ENCODE peak calls at places on chromosomes 4 and X, in five cellular contexts. L is CD4-positive, alpha-beta T cell; F is heart right ventricle; B is uterus; P is lower lobe of right lung. C is an unnamed sample.

GRCh38 chr4:156779774-156780173 is 191.8 kb downstream of the PDGFC start:
- DNase-seq in P (no peak), L (no peak), F (no peak), B (no peak), C (no peak)

GRCh38 chrX:14920196-14920595 is 47.0 kb downstream of the MOSPD2 start:
- DNase-seq in L (no peak), P (no peak), F (no peak), B (no peak), C (no peak)

GRCh38 chr4:176261018-176261417 is 8.0 kb downstream of the ASB5 start:
- DNase-seq in L (no peak), P (no peak), B (no peak), F (no peak), C (no peak)

GRCh38 chr4:14908635-14909034 is 93.6 kb upstream of the CPEB2 start:
- DNase-seq in P (no peak), F (no peak), B (no peak), L (no peak), C (no peak)

GRCh38 chr4:77001907-77002306 is 52.4 kb downstream of the SEPTIN11 start:
- DNase-seq in P (no peak), B (no peak), F (no peak), L (no peak), C (no peak)

GRCh38 chrX:115324194-115324593 is 34.7 kb downstream of the LUZP4 start:
- DNase-seq in F (peak; percentile 6), B (peak; percentile 36), L (no peak), P (peak; percentile 56), C (no peak)

GRCh38 chr4:40199999-40200880 is 3.4 kb downstream of the RHOH start:
- DNase-seq in P (no peak), L (peak; percentile 39), F (no peak), B (peak; percentile 28), C (no peak)

GRCh38 chr4:7013171-7013570 is 30.0 kb upstream of the TADA2B start:
- DNase-seq in F (no peak), P (no peak), B (no peak), L (no peak), C (no peak)

GRCh38 chrX:53284684-53285447 is 3.5 kb upstream of the IQSEC2 start:
- DNase-seq in F (peak; percentile 40), B (peak; percentile 57), P (peak; percentile 66), L (peak; percentile 41), C (peak; percentile 33)

GRCh38 chrX:150688911-150689451 is 4.2 kb upstream of the MTMR1 start:
- DNase-seq in B (no peak), L (no peak), F (no peak), P (no peak), C (no peak)

GRCh38 chr4:163165217-163166017 is 1.3 kb downstream of the NAF1 start:
- DNase-seq in P (no peak), B (no peak), F (no peak), L (no peak), C (no peak)

DNA sequence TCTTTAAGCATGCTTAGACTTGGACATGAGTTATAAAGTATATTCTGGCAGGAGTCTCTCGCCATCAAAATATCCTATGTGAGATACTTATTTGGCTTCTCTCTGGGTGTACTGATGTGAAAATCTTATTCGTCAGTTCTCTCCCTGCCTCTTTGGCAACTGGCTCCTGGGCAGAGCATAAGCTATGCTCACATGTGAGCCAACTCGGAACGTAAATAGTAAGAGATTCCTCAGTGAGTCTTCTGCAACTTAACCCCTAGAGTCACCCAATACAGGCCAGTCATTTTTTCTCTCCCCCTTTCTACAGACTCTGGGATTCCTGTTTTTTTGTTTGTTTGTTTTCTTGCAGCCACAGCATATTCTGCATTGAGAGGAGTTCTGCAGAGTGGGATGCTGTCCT is 91.7 kb downstream of the MAGEB17 start:
- DNase-seq in F (no peak), P (no peak), B (no peak), L (no peak), C (no peak)
- TF ChIP-seq CTCF in F (no peak), P (no peak), B (no peak), L (no peak), C (no peak)

DNA sequence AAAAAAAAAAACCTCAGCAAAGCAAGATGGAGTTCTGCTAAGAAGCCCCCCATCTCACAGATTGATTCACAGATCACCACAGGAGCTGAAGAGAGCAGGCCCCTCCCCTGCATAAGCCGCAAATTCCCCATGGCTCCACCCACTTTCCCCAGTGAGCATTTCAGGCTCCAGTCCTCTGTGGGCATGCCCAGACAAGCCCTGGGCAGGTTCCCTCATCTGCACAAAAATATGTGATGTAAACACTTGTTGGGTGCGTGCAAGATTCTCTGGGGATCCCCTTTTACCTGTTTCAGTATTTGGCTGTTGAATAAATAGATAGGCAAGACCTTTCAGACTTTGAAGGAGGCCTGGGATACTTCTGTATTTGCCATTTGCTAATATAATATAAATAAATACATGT is 514.3 kb downstream of the PCDH7 start:
- DNase-seq in L (no peak), F (no peak), P (no peak), B (no peak), C (no peak)
- TF ChIP-seq CTCF in L (no peak), F (no peak), P (no peak), B (no peak), C (no peak)

GRCh38 chr4:184762100-184762499 is 28.2 kb upstream of the CENPU start:
- DNase-seq in F (no peak), L (no peak), P (no peak), B (no peak), C (no peak)
- TF ChIP-seq CTCF in F (no peak), L (no peak), P (no peak), B (no peak), C (no peak)

GRCh38 chr4:30718889-30719252 is 1.3 kb upstream of the PCDH7 start:
- DNase-seq in F (peak; percentile 10), B (peak; percentile 13), L (no peak), P (no peak), C (no peak)
- TF ChIP-seq CTCF in F (no peak), B (no peak), L (no peak), P (no peak), C (no peak)

GRCh38 chrX:64570204-64570603 is 175.0 kb upstream of the MTMR8 start:
- DNase-seq in L (no peak), B (no peak), F (no peak), P (no peak), C (no peak)
- TF ChIP-seq CTCF in L (no peak), B (no peak), F (no peak), P (no peak), C (peak; percentile 51)

GRCh38 chr4:147741190-147741788 is 9.4 kb downstream of the ARHGAP10 start:
- DNase-seq in B (no peak), P (no peak), F (no peak), L (no peak), C (no peak)
- TF ChIP-seq CTCF in B (no peak), P (no peak), F (no peak), L (no peak), C (no peak)

GRCh38 chr4:3157366-3157765 is 82.9 kb downstream of the HTT start:
- DNase-seq in B (no peak), L (no peak), F (no peak), P (no peak), C (no peak)
- TF ChIP-seq CTCF in B (no peak), L (no peak), F (no peak), P (no peak), C (no peak)

GRCh38 chrX:132409780-132410556 is 78.9 kb downstream of the MBNL3 start:
- DNase-seq in B (no peak), L (no peak), P (no peak), F (no peak), C (no peak)
- TF ChIP-seq CTCF in B (no peak), L (no peak), P (no peak), F (no peak), C (no peak)